ENCODE peak calls at places on chromosomes 5 and 9, in four cellular contexts. One of them, this sample, is unnamed.
A peak's percentile ranks its signal among the peaks of the same experiment; 100 is the strongest.

GRCh38 chr5:15807861-15808260 is 307.9 kb downstream of the FBXL7 start:
- DNase-seq in HCT116: no peak
- DNase-seq in HepG2: no peak
- DNase-seq in GM12878: no peak
- DNase-seq in this sample: no peak

GRCh38 chr5:173887610-173888472 is at the start of gene CPEB4:
- DNase-seq in HCT116: peak; percentile 98
- DNase-seq in HepG2: peak; percentile 99
- DNase-seq in GM12878: peak; percentile 99
- DNase-seq in this sample: peak; percentile 98

GRCh38 chr5:137498301-137498735 is 808 bp downstream of the SPOCK1 start:
- DNase-seq in HCT116: no peak
- DNase-seq in HepG2: no peak
- DNase-seq in GM12878: no peak
- DNase-seq in this sample: no peak

GRCh38 chr9:121075251-121076036 is 689 bp downstream of the CNTRL start:
- DNase-seq in HCT116: no peak
- DNase-seq in GM12878: no peak
- DNase-seq in HepG2: no peak
- DNase-seq in this sample: no peak

GRCh38 chr5:125006011-125006685 is 259.7 kb upstream of the ZNF608 start:
- DNase-seq in HepG2: no peak
- DNase-seq in GM12878: peak; percentile 71
- DNase-seq in HCT116: no peak
- DNase-seq in this sample: no peak

GRCh38 chr9:71984388-71985069 is 73.1 kb downstream of the C9orf85 start:
- DNase-seq in GM12878: no peak
- DNase-seq in HepG2: no peak
- DNase-seq in HCT116: no peak
- DNase-seq in this sample: no peak

GRCh38 chr5:155746340-155747038 is 580.5 kb upstream of the SGCD start:
- DNase-seq in HepG2: no peak
- DNase-seq in HCT116: no peak
- DNase-seq in GM12878: no peak
- DNase-seq in this sample: no peak

GRCh38 chr5:150153483-150153882 is 2.2 kb downstream of the PDGFRB start:
- DNase-seq in HCT116: no peak
- DNase-seq in GM12878: no peak
- DNase-seq in HepG2: no peak
- DNase-seq in this sample: no peak

GRCh38 chr9:110197330-110198187 is 10.4 kb downstream of the C9orf152 start:
- DNase-seq in GM12878: no peak
- DNase-seq in HepG2: peak; percentile 89
- DNase-seq in HCT116: no peak
- DNase-seq in this sample: no peak

GRCh38 chr5:138696501-138696900 is 56.7 kb upstream of the CTNNA1 start:
- DNase-seq in HCT116: no peak
- DNase-seq in GM12878: no peak
- DNase-seq in HepG2: no peak
- DNase-seq in this sample: no peak

GRCh38 chr9:130846487-130847305 is 11.6 kb downstream of the ABL1 start:
- DNase-seq in HepG2: no peak
- DNase-seq in GM12878: no peak
- DNase-seq in HCT116: no peak
- DNase-seq in this sample: no peak

GRCh38 chr9:86731511-86731993 is 215.8 kb downstream of the GAS1 start:
- DNase-seq in HepG2: no peak
- DNase-seq in GM12878: no peak
- DNase-seq in HCT116: no peak
- DNase-seq in this sample: no peak

GRCh38 chr9:87500491-87500890 is 2.8 kb downstream of the DAPK1 start:
- DNase-seq in GM12878: no peak
- DNase-seq in HepG2: no peak
- DNase-seq in HCT116: no peak
- DNase-seq in this sample: no peak

GRCh38 chr5:178244566-178244965 is 12.0 kb upstream of the PHYKPL start:
- DNase-seq in HepG2: no peak
- DNase-seq in GM12878: no peak
- DNase-seq in HCT116: no peak
- DNase-seq in this sample: no peak

GRCh38 chr5:4295663-4296339 is 700.2 kb downstream of the IRX1 start:
- DNase-seq in HepG2: no peak
- DNase-seq in HCT116: no peak
- DNase-seq in GM12878: no peak
- DNase-seq in this sample: no peak

GRCh38 chr5:83564069-83564749 is 92.7 kb downstream of the VCAN start:
- DNase-seq in HCT116: peak; percentile 35
- DNase-seq in GM12878: no peak
- DNase-seq in HepG2: peak; percentile 50
- DNase-seq in this sample: peak; percentile 42

GRCh38 chr9:95771556-95772280 is 103.8 kb upstream of the ERCC6L2 start:
- DNase-seq in GM12878: no peak
- DNase-seq in HepG2: peak; percentile 82
- DNase-seq in HCT116: no peak
- DNase-seq in this sample: no peak

GRCh38 chr5:96258692-96259091 is 174.4 kb downstream of the PCSK1 start:
- DNase-seq in HCT116: no peak
- DNase-seq in HepG2: no peak
- DNase-seq in GM12878: no peak
- DNase-seq in this sample: no peak

GRCh38 chr5:43514471-43514815 is 505 bp downstream of the C5orf34 start:
- DNase-seq in HCT116: no peak
- DNase-seq in GM12878: no peak
- DNase-seq in HepG2: peak; percentile 21
- DNase-seq in this sample: no peak

GRCh38 chr5:149466457-149466972 is 84.7 kb downstream of the CSNK1A1 start:
- DNase-seq in GM12878: no peak
- DNase-seq in HepG2: no peak
- DNase-seq in HCT116: no peak
- DNase-seq in this sample: peak; percentile 86

GRCh38 chr5:31854625-31855526 is 215.9 kb downstream of the PDZD2 start:
- DNase-seq in HCT116: no peak
- DNase-seq in HepG2: no peak
- DNase-seq in GM12878: no peak
- DNase-seq in this sample: no peak

GRCh38 chr5:24862117-24862516 is 217.3 kb upstream of the CDH10 start:
- DNase-seq in HepG2: no peak
- DNase-seq in HCT116: no peak
- DNase-seq in GM12878: no peak
- DNase-seq in this sample: no peak

GRCh38 chr9:112176410-112177010 is 1.4 kb upstream of the SUSD1 start:
- DNase-seq in HepG2: peak; percentile 42
- DNase-seq in HCT116: no peak
- DNase-seq in GM12878: no peak
- DNase-seq in this sample: no peak

GRCh38 chr5:23684103-23684502 is 176.7 kb downstream of the PRDM9 start:
- DNase-seq in GM12878: no peak
- DNase-seq in HCT116: no peak
- DNase-seq in HepG2: no peak
- DNase-seq in this sample: no peak

GRCh38 chr9:16309350-16310271 is 560.9 kb downstream of the BNC2 start:
- DNase-seq in HCT116: no peak
- DNase-seq in GM12878: no peak
- DNase-seq in HepG2: no peak
- DNase-seq in this sample: no peak
- TF ChIP-seq EZH2 in HCT116: no peak
- TF ChIP-seq EZH2 in GM12878: no peak
- TF ChIP-seq EZH2 in HepG2: no peak
- TF ChIP-seq EZH2 in this sample: no peak

GRCh38 chr5:129135633-129136032 is 41.1 kb downstream of the ISOC1 start:
- DNase-seq in HepG2: peak; percentile 21
- DNase-seq in HCT116: peak; percentile 19
- DNase-seq in GM12878: no peak
- DNase-seq in this sample: no peak

GRCh38 chr5:129133553-129133952 is 39.0 kb downstream of the ISOC1 start:
- DNase-seq in HCT116: no peak
- DNase-seq in HepG2: no peak
- DNase-seq in GM12878: no peak
- DNase-seq in this sample: no peak

DNA sequence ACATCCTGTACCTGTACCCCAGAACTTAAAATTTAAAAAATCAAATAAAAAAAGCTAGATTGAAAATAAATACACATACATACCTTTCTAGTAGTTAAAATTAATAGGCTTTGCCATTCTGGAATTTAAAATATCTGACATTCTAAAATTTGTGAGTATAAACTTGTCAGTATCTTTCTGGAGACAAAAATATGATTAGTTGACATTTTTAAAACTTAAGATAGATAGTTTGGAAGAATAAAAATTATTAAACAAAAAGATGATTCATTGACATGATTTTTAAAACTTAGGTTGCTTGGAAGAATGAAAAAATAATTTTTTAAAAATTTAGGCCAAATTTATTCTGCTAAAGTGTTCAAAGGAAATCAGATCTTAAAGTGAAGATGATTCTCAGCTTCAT is 43.1 kb downstream of the ISOC1 start:
- DNase-seq in GM12878: no peak
- DNase-seq in HepG2: no peak
- DNase-seq in HCT116: no peak
- DNase-seq in this sample: no peak
- TF ChIP-seq ZBTB33 in GM12878: no peak
- TF ChIP-seq ZBTB33 in HepG2: no peak
- TF ChIP-seq ZBTB33 in HCT116: no peak
- TF ChIP-seq ZBTB33 in this sample: no peak

GRCh38 chr9:34633166-34633565 is 4.3 kb upstream of the ARID3C start:
- DNase-seq in HCT116: no peak
- DNase-seq in HepG2: no peak
- DNase-seq in GM12878: no peak
- DNase-seq in this sample: no peak

GRCh38 chr9:34630402-34631154 is 1.7 kb upstream of the ARID3C start:
- DNase-seq in GM12878: no peak
- DNase-seq in HCT116: no peak
- DNase-seq in HepG2: peak; percentile 48
- DNase-seq in this sample: no peak

GRCh38 chr9:34628656-34629491 is at the start of gene ARID3C:
- DNase-seq in HCT116: no peak
- DNase-seq in HepG2: no peak
- DNase-seq in GM12878: no peak
- DNase-seq in this sample: peak; percentile 68

GRCh38 chr9:34627716-34628655 is 880 bp downstream of the ARID3C start:
- DNase-seq in HepG2: no peak
- DNase-seq in GM12878: no peak
- DNase-seq in HCT116: no peak
- DNase-seq in this sample: no peak

DNA sequence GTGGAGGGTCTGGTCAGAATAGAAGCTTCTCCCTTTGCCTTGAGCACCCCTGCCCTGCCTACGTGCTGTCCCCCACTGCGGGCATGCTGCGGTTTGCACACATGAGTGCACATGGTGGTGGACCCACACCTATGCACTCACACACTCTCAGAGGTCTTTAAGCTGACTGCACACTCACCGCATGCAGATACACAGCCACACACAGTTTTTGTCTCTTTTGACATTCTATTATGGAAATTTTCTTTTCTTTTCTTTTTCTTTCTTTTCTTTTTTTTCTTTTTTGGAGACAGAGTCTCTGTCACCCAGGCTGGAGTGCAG is 585 bp upstream of the ARID3C start:
- DNase-seq in HCT116: no peak
- DNase-seq in GM12878: no peak
- DNase-seq in HepG2: no peak
- DNase-seq in this sample: no peak
- TF ChIP-seq EZH2 in HCT116: no peak
- TF ChIP-seq EZH2 in GM12878: no peak
- TF ChIP-seq EZH2 in HepG2: no peak
- TF ChIP-seq EZH2 in this sample: no peak

DNA sequence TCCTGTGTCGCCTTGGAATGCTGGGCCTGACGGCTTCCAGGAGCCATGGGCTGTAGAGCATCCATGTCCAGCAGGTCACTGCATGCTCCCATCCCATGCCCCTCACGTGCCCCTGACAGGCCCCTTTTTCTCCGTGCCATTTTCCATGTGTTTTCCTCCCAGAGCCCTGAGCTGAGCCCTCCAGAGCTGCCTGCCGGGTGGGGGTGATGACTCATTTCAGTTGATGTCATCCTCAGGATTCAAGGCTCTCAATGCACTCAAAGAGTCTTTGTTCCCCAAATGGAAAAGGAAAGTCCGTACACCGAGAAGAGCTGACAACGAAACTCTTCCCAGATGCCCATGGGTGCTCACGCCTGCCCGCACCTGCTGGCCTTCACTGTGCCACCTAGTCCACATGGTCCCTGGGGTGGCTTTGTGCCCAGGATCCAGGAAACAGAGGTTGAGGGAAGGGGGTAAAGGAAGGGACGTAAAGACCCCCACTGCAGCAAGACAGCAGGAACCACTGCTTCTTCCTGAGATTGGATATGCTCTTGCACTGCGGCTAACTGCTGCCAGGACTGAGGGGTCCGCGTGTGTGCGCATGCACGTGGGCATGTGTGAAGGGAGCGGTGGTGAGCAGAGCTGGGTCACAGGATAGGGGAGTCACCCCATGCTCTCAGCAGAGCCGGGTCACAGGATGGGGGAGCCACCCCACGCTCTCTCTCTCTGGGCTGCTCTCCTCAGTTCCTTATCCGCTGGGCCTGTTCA is 27.6 kb downstream of the COL15A1 start:
- DNase-seq in HepG2: peak; percentile 34
- DNase-seq in HCT116: no peak
- DNase-seq in GM12878: no peak
- DNase-seq in this sample: peak; percentile 61
- TF ChIP-seq ZBTB33 in HepG2: no peak
- TF ChIP-seq ZBTB33 in HCT116: no peak
- TF ChIP-seq ZBTB33 in GM12878: no peak
- TF ChIP-seq ZBTB33 in this sample: no peak

GRCh38 chr9:37032713-37033112 is 1.4 kb downstream of the PAX5 start:
- DNase-seq in HepG2: no peak
- DNase-seq in GM12878: no peak
- DNase-seq in HCT116: no peak
- DNase-seq in this sample: no peak

GRCh38 chr9:37033141-37033540 is 927 bp downstream of the PAX5 start:
- DNase-seq in HepG2: no peak
- DNase-seq in HCT116: no peak
- DNase-seq in GM12878: no peak
- DNase-seq in this sample: no peak

GRCh38 chr9:37034938-37035471 is 937 bp upstream of the PAX5 start:
- DNase-seq in HCT116: no peak
- DNase-seq in HepG2: no peak
- DNase-seq in GM12878: no peak
- DNase-seq in this sample: no peak

GRCh38 chr9:37034320-37034937 is 361 bp upstream of the PAX5 start:
- DNase-seq in HepG2: no peak
- DNase-seq in GM12878: no peak
- DNase-seq in HCT116: no peak
- DNase-seq in this sample: no peak

DNA sequence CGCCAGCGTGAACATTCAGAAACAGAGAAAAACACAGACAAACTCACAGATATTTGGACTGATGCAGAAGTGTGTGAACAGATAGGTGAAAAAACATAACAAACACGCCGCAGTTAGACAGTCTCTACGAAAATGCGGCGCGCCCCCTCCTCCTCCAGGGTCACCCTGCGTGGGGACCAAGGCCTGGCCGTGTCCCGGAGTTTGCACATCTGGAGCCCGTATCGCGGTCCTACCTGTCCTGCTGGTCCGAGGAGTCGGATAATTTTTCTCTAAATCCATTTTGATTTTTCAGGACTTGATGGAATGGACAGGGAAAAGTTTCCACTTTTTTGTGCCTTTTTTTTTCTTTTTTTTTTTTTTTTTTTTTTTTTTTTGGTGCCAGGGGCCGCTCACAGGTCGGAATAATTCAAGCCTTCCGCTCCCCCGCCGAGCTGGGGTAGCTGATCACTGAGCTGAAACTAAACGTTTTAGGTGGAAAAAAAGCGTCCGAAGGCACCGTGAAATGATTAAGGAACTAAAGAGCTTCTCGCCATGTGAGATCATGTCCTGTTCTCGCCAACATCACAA is at the start of gene PAX5:
- DNase-seq in HCT116: no peak
- DNase-seq in HepG2: no peak
- DNase-seq in GM12878: no peak
- DNase-seq in this sample: no peak
- TF ChIP-seq EZH2 in HCT116: no peak
- TF ChIP-seq EZH2 in HepG2: no peak
- TF ChIP-seq EZH2 in GM12878: no peak
- TF ChIP-seq EZH2 in this sample: no peak